ENCODE peak calls at places on chromosomes 3 and 15, in five cellular contexts. C is Calu3; Z is activated CD4-positive, CD25-positive, alpha-beta regulatory T cell; S is cardiac fibroblast; B is activated T-helper 1 cell treated with Interleukin-2 at 50 U/mL for 16 hours. K is an unnamed sample.

GRCh38 chr3:99789322-99789721 is 28.3 kb upstream of the CMSS1 start:
- DNase-seq in Z (no peak), C (peak; percentile 41), S (peak; percentile 86), B (no peak), K (no peak)

GRCh38 chr3:32340039-32340438 is 51.6 kb upstream of the CMTM7 start:
- DNase-seq in C (peak; percentile 13), Z (no peak), B (no peak), S (peak; percentile 71), K (no peak)

GRCh38 chr15:29618586-29618985 is 203.7 kb downstream of the TJP1 start:
- DNase-seq in Z (no peak), B (no peak), C (no peak), S (no peak), K (no peak)

GRCh38 chr3:171113716-171114115 is 87.2 kb upstream of the SLC2A2 start:
- DNase-seq in S (no peak), B (no peak), C (no peak), Z (no peak), K (no peak)

GRCh38 chr3:157436583-157437300 is at the start of gene PTX3:
- DNase-seq in Z (no peak), S (peak; percentile 95), B (no peak), C (peak; percentile 58), K (peak; percentile 81)

GRCh38 chr3:33919312-33919711 is 120.9 kb downstream of the PDCD6IP start:
- DNase-seq in B (no peak), S (no peak), C (no peak), Z (no peak), K (no peak)

GRCh38 chr3:51773529-51773928 is 5.5 kb downstream of the IQCF6 start:
- DNase-seq in S (no peak), C (no peak), B (no peak), Z (no peak), K (no peak)

GRCh38 chr3:56468184-56469106 is at the start of gene ERC2:
- DNase-seq in C (peak; percentile 66), S (peak; percentile 31), B (no peak), Z (no peak), K (peak; percentile 81)

GRCh38 chr3:69890094-69890493 is 109.4 kb upstream of the SAMMSON start:
- DNase-seq in Z (no peak), C (no peak), S (no peak), B (no peak), K (no peak)

GRCh38 chr3:124092811-124093210 is 100.9 kb upstream of the ROPN1 start:
- DNase-seq in B (no peak), C (no peak), Z (no peak), S (no peak), K (no peak)

GRCh38 chr15:33831646-33832045 is 136.7 kb upstream of the CHRM5 start:
- DNase-seq in B (no peak), C (no peak), S (no peak), Z (no peak), K (no peak)

GRCh38 chr15:96887730-96888129 is 557.2 kb downstream of the NR2F2 start:
- DNase-seq in S (no peak), Z (no peak), C (no peak), B (no peak), K (no peak)

GRCh38 chr3:179671709-179672337 is 19.0 kb downstream of the USP13 start:
- DNase-seq in S (peak; percentile 67), C (no peak), Z (no peak), B (no peak), K (no peak)

GRCh38 chr15:43287254-43287653 is 20.5 kb upstream of the TGM5 start:
- DNase-seq in C (no peak), B (no peak), S (no peak), Z (no peak), K (no peak)

GRCh38 chr3:127134887-127135240 is 58.1 kb upstream of the PRR23E start:
- DNase-seq in Z (no peak), C (no peak), B (no peak), S (no peak), K (no peak)

GRCh38 chr3:1251282-1252060 is 158.6 kb downstream of the CNTN6 start:
- DNase-seq in C (no peak), Z (no peak), B (no peak), S (no peak), K (no peak)

GRCh38 chr15:46354443-46354842 is 719.6 kb downstream of the SQOR start:
- DNase-seq in Z (no peak), B (no peak), S (no peak), C (no peak), K (no peak)

GRCh38 chr3:183318846-183319770 is 66.1 kb downstream of the B3GNT5 start:
- DNase-seq in C (no peak), S (no peak), Z (no peak), B (no peak), K (no peak)

GRCh38 chr15:96329403-96329981 is 1.0 kb upstream of the NR2F2 start:
- DNase-seq in S (no peak), Z (no peak), C (no peak), B (no peak), K (no peak)

GRCh38 chr3:186316666-186317260 is 45.3 kb downstream of the DGKG start:
- DNase-seq in B (no peak), Z (no peak), S (no peak), C (no peak), K (no peak)